ENCODE peak calls at places on chromosomes 11 and 22, in ten cellular contexts. Y, B, A, T, V, F, Z, J, E and D are unnamed samples.

GRCh38 chr11:43366597-43367121 is 7.9 kb downstream of the TTC17 start:
- DNase-seq in A (peak), Y (no peak), E (no peak), J (no peak), Z (no peak), V (no peak), B (peak), T (peak), F (no peak), D (no peak)

GRCh38 chr11:118114266-118114665 is 27.5 kb upstream of the SMIM35 start:
- DNase-seq in F (no peak), Y (no peak), E (no peak), A (no peak), Z (no peak), B (no peak), T (no peak), V (no peak), J (no peak), D (no peak)

GRCh38 chr11:68340784-68341556 is 28.6 kb downstream of the LRP5 start:
- DNase-seq in A (no peak), F (no peak), V (no peak), B (no peak), Y (no peak), J (no peak), E (no peak), T (no peak), Z (no peak), D (no peak)

GRCh38 chr11:48005878-48006277 is 25.5 kb downstream of the PTPRJ start:
- DNase-seq in F (no peak), E (no peak), Y (no peak), A (no peak), T (no peak), B (no peak), Z (no peak), J (no peak), V (no peak), D (no peak)

GRCh38 chr11:134599180-134599810 is 187.3 kb upstream of the B3GAT1 start:
- DNase-seq in E (no peak), B (no peak), A (no peak), T (no peak), V (no peak), Y (no peak), F (no peak), J (no peak), Z (no peak), D (no peak)

GRCh38 chr11:132028380-132029240 is 658.2 kb downstream of the NTM start:
- DNase-seq in T (no peak), F (peak), B (no peak), Z (peak), A (peak), Y (peak), E (peak), V (peak), J (peak), D (peak)

GRCh38 chr11:76629853-76630599 is 40.5 kb downstream of the LRRC32 start:
- DNase-seq in Z (peak), J (peak), T (no peak), Y (peak), F (no peak), B (no peak), A (peak), E (no peak), V (no peak), D (no peak)

GRCh38 chr11:58316142-58316541 is 42.7 kb downstream of the OR5B17 start:
- DNase-seq in E (no peak), Z (peak), F (no peak), B (peak), A (peak), J (no peak), T (no peak), V (no peak), Y (no peak), D (no peak)

GRCh38 chr22:44963055-44963454 is 46.8 kb downstream of the PHF21B start:
- DNase-seq in T (no peak), E (no peak), B (no peak), Z (no peak), A (no peak), V (no peak), Y (no peak), J (no peak), F (no peak), D (no peak)

GRCh38 chr11:20162824-20163777 is 2.8 kb upstream of the DBX1 start:
- DNase-seq in T (peak), E (no peak), A (peak), B (peak), J (peak), Z (peak), V (no peak), Y (no peak), F (no peak), D (peak)

GRCh38 chr22:46007003-46007847 is 30.3 kb upstream of the WNT7B start:
- DNase-seq in J (no peak), V (no peak), Z (peak), T (peak), F (peak), A (peak), Y (peak), B (peak), E (no peak), D (no peak)

GRCh38 chr22:47225931-47226633 is 463.6 kb downstream of the TBC1D22A start:
- DNase-seq in J (no peak), Z (no peak), T (no peak), B (no peak), A (no peak), E (no peak), Y (no peak), V (no peak), F (no peak), D (no peak)

GRCh38 chr22:17260950-17261349 is 41.7 kb upstream of the ADA2 start:
- DNase-seq in E (no peak), V (no peak), B (no peak), T (no peak), A (no peak), Z (no peak), Y (no peak), J (peak), F (no peak), D (no peak)

GRCh38 chr11:119147604-119148333 is 1.1 kb upstream of the ABCG4 start:
- DNase-seq in Z (no peak), E (no peak), F (no peak), J (no peak), Y (no peak), V (no peak), T (no peak), B (no peak), A (no peak), D (no peak)

GRCh38 chr22:43267332-43267731 is 75.8 kb downstream of the SCUBE1 start:
- DNase-seq in E (no peak), T (no peak), V (no peak), B (no peak), Y (no peak), Z (no peak), A (no peak), F (no peak), J (no peak), D (no peak)
- H3K4me3 ChIP-seq in E (no peak), T (no peak), V (no peak), B (no peak), Y (no peak), Z (no peak), A (no peak), F (no peak), J (no peak), D (no peak)

GRCh38 chr11:1868056-1868635 is 15.3 kb downstream of the LSP1 start:
- DNase-seq in J (no peak), T (no peak), F (no peak), Y (no peak), E (no peak), A (no peak), B (no peak), V (no peak), Z (no peak), D (no peak)

GRCh38 chr11:1868636-1869291 is 15.9 kb downstream of the LSP1 start:
- DNase-seq in Y (peak), B (no peak), V (no peak), Z (no peak), E (no peak), A (no peak), F (no peak), T (no peak), J (no peak), D (no peak)

GRCh38 chr11:1870326-1870696 is 17.4 kb downstream of the LSP1 start:
- DNase-seq in Z (no peak), A (no peak), J (no peak), T (no peak), Y (peak), F (no peak), B (no peak), E (no peak), V (no peak), D (no peak)

GRCh38 chr11:1870721-1871466 is 18.0 kb downstream of the LSP1 start:
- DNase-seq in B (no peak), T (no peak), V (no peak), A (peak), J (no peak), Y (peak), F (no peak), E (no peak), Z (no peak), D (no peak)

GRCh38 chr11:1869427-1870325 is 16.8 kb downstream of the LSP1 start:
- DNase-seq in F (no peak), T (no peak), J (no peak), B (no peak), Z (no peak), E (no peak), V (no peak), A (no peak), Y (peak), D (no peak)
- H3K4me3 ChIP-seq in F (no peak), T (peak), J (no peak), B (no peak), Z (no peak), E (no peak), V (no peak), A (no peak), Y (peak), D (no peak)

GRCh38 chr11:60457576-60457975 is 1.9 kb downstream of the MS4A1 start:
- DNase-seq in A (no peak), Y (no peak), J (no peak), E (no peak), Z (no peak), F (no peak), B (no peak), T (no peak), V (no peak), D (no peak)
- H3K4me3 ChIP-seq in A (no peak), Y (no peak), J (no peak), E (no peak), Z (no peak), F (no peak), B (no peak), T (no peak), V (no peak), D (no peak)

GRCh38 chr11:111419181-111419580 is 40.1 kb upstream of the POU2AF1 start:
- DNase-seq in T (no peak), F (no peak), Y (no peak), J (no peak), E (no peak), V (no peak), B (no peak), Z (no peak), A (no peak), D (no peak)
- H3K4me3 ChIP-seq in T (no peak), F (no peak), Y (no peak), J (no peak), E (no peak), V (no peak), B (no peak), Z (no peak), A (no peak), D (no peak)

GRCh38 chr11:71999813-72000590 is 1.3 kb downstream of the IL18BP start:
- DNase-seq in E (no peak), Y (no peak), A (no peak), Z (no peak), T (no peak), J (no peak), V (no peak), F (no peak), B (no peak), D (no peak)
- H3K4me3 ChIP-seq in E (no peak), Y (no peak), A (peak), Z (no peak), T (peak), J (no peak), V (no peak), F (no peak), B (peak), D (no peak)

GRCh38 chr11:102487214-102487613 is 34.6 kb upstream of the TMEM123 start:
- DNase-seq in A (peak), Z (no peak), Y (no peak), F (no peak), B (no peak), T (no peak), E (no peak), J (no peak), V (no peak), D (no peak)

GRCh38 chr11:102488208-102488607 is 35.6 kb upstream of the TMEM123 start:
- DNase-seq in B (no peak), F (no peak), Z (no peak), Y (no peak), T (no peak), A (no peak), V (no peak), J (no peak), E (peak), D (no peak)

GRCh38 chr11:102485095-102485722 is 32.6 kb upstream of the TMEM123 start:
- DNase-seq in A (no peak), B (no peak), Y (no peak), J (no peak), E (no peak), F (no peak), Z (no peak), T (peak), V (no peak), D (peak)

GRCh38 chr11:102489469-102490145 is 37.0 kb upstream of the TMEM123 start:
- DNase-seq in F (no peak), V (no peak), J (no peak), A (no peak), T (no peak), B (no peak), E (no peak), Y (no peak), Z (no peak), D (no peak)

DNA sequence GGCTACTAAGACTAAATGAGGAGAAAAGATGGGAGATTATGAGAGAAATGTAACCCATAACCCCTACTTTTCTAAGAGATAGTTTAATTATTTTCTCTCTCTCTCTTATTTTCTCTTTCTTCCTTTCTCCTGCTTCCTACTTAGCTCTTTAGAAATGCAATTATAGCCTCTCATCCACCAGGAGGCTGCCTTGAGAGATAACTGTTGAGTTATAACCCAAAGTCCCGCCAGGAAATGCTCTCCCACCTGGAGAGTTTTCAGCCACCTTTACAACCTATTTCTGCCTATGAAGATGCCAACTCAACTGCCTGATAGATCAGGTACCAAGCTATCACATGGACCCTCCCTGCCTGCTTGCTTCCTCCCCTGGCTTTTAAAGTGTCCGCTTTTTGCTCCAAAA is 34.0 kb upstream of the TMEM123 start:
- DNase-seq in F (no peak), Z (no peak), B (no peak), J (no peak), T (no peak), E (no peak), A (no peak), V (no peak), Y (no peak), D (no peak)
- H3K4me3 ChIP-seq in F (no peak), Z (no peak), B (no peak), J (no peak), T (no peak), E (no peak), A (no peak), V (no peak), Y (no peak), D (no peak)